ENCODE peak calls at places on chromosomes 5 and 9, in seven cellular contexts. C, N, A, I, U, G and O are unnamed samples.
A peak's percentile ranks its signal among the peaks of the same experiment; 100 is the strongest.

GRCh38 chr5:17190242-17190778 is 27.1 kb upstream of the BASP1 start:
- DNase-seq in N (peak; percentile 57), G (no peak), I (no peak), A (no peak), C (peak; percentile 35), U (no peak), O (no peak)

GRCh38 chr9:34716711-34717110 is 6.8 kb upstream of the CCL21 start:
- DNase-seq in I (no peak), U (no peak), A (no peak), G (no peak), N (no peak), C (no peak), O (no peak)

GRCh38 chr5:10352404-10353240 is 873 bp upstream of the MARCHF6 start:
- DNase-seq in I (peak; percentile 14), G (no peak), U (no peak), A (no peak), N (peak; percentile 64), C (no peak), O (no peak)

GRCh38 chr5:95725071-95725820 is 5.9 kb upstream of the RHOBTB3 start:
- DNase-seq in N (no peak), I (no peak), G (no peak), C (no peak), U (no peak), A (no peak), O (no peak)

GRCh38 chr9:15155826-15156225 is 151.2 kb downstream of the TTC39B start:
- DNase-seq in G (no peak), C (no peak), I (no peak), A (no peak), U (no peak), N (no peak), O (no peak)

GRCh38 chr5:128513816-128514215 is 24.2 kb downstream of the FBN2 start:
- DNase-seq in C (no peak), G (no peak), U (no peak), N (no peak), I (no peak), A (no peak), O (no peak)

GRCh38 chr5:87581661-87582060 is 168.9 kb upstream of the CCNH start:
- DNase-seq in C (no peak), G (no peak), U (no peak), N (no peak), A (no peak), I (no peak), O (no peak)

GRCh38 chr9:4927043-4927471 is 58.0 kb upstream of the JAK2 start:
- DNase-seq in C (no peak), I (no peak), G (no peak), U (no peak), N (no peak), A (no peak), O (no peak)

GRCh38 chr5:71865202-71865601 is 146.1 kb downstream of the CARTPT start:
- DNase-seq in C (peak; percentile 11), U (no peak), N (no peak), I (no peak), G (no peak), A (no peak), O (no peak)

GRCh38 chr9:78314953-78315870 is 18.3 kb downstream of the PSAT1 start:
- DNase-seq in I (no peak), A (no peak), N (no peak), G (no peak), C (no peak), U (no peak), O (no peak)

GRCh38 chr5:107781451-107781850 is 110.7 kb upstream of the EFNA5 start:
- DNase-seq in I (no peak), A (no peak), U (no peak), C (no peak), N (no peak), G (no peak), O (no peak)

GRCh38 chr9:94083384-94083783 is 880 bp upstream of the PTPDC1 start:
- DNase-seq in U (no peak), G (no peak), I (no peak), C (no peak), A (no peak), N (no peak), O (no peak)

GRCh38 chr9:126985870-126986498 is 71.4 kb downstream of the RALGPS1 start:
- DNase-seq in I (peak; percentile 83), G (peak; percentile 78), A (peak; percentile 64), U (peak; percentile 93), C (peak; percentile 81), N (peak; percentile 98), O (peak; percentile 96)

DNA sequence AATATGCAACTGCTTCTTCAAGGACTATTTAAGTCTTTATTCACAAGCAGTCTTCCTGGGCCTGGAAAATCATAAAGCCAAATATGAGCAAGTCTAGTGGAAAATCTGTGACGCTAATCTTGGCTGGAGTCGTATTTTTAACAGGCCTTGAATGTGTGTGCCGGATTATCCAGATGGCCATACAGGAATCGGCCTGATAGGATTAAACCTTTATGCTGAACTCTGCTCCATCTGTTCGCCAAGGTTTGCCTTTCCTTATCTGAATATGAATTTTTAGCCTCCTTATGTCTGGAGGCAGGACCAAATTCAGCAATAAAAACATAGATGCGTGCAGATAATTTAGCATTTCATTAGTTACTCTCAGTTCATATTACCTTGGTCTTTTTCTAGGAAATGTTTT is 294.5 kb downstream of the EBF1 start:
- DNase-seq in G (no peak), A (no peak), C (no peak), U (no peak), I (no peak), N (no peak), O (no peak)
- H3K27ac ChIP-seq in G (no peak overlapping the region), A (peak overlapping the region; percentile 53), C (no peak overlapping the region), U (no peak overlapping the region), I (no peak overlapping the region), N (no peak overlapping the region), O (no peak overlapping the region)

GRCh38 chr5:113292535-113292934 is 142.3 kb downstream of the TSSK1B start:
- DNase-seq in C (no peak), U (no peak), I (no peak), A (no peak), N (no peak), G (no peak), O (no peak)
- H3K4me3 ChIP-seq in C (peak overlapping the region; percentile 86), U (peak overlapping the region; percentile 90), I (no peak overlapping the region), A (peak overlapping the region; percentile 58), N (no peak overlapping the region), G (no peak overlapping the region), O (no peak overlapping the region)

GRCh38 chr9:129176786-129177442 is 1.1 kb downstream of the IER5L start:
- DNase-seq in G (no peak), U (peak; percentile 6), N (no peak), A (peak; percentile 55), I (peak; percentile 13), C (no peak), O (peak; percentile 30)

GRCh38 chr9:129175825-129176633 is 2.0 kb downstream of the IER5L start:
- DNase-seq in I (peak; percentile 48), G (peak; percentile 24), C (peak; percentile 73), N (peak; percentile 94), U (peak; percentile 55), A (peak; percentile 81), O (peak; percentile 86)

GRCh38 chr9:129174724-129175514 is 3.1 kb downstream of the IER5L start:
- DNase-seq in I (peak; percentile 34), G (no peak), A (peak; percentile 87), U (peak; percentile 21), C (peak; percentile 49), N (peak; percentile 67), O (peak; percentile 68)

GRCh38 chr9:129174102-129174723 is 3.8 kb downstream of the IER5L start:
- DNase-seq in A (peak; percentile 93), N (peak; percentile 65), G (peak; percentile 60), I (peak; percentile 84), U (peak; percentile 72), C (peak; percentile 49), O (peak; percentile 79)

GRCh38 chr9:129175515-129175824 is 2.6 kb downstream of the IER5L start:
- DNase-seq in U (no peak), I (no peak), C (no peak), G (no peak), N (no peak), A (no peak), O (no peak)
- H3K27ac ChIP-seq in U (peak overlapping the region; percentile 61), I (peak overlapping the region; percentile 53), C (peak overlapping the region; percentile 79), G (peak overlapping the region; percentile 50), N (peak overlapping the region; percentile 88), A (peak overlapping the region; percentile 97), O (peak overlapping the region; percentile 67)

GRCh38 chr9:113464286-113464660 is 746 bp downstream of the RGS3 start:
- DNase-seq in N (no peak), G (no peak), I (no peak), A (no peak), U (no peak), C (no peak), O (no peak)
- H3K4me3 ChIP-seq in N (peak overlapping the region; percentile 77), G (no peak overlapping the region), I (no peak overlapping the region), A (peak overlapping the region; percentile 44), U (no peak overlapping the region), C (no peak overlapping the region), O (no peak overlapping the region)

GRCh38 chr9:121483473-121484031 is 16.1 kb downstream of the GGTA1 start:
- DNase-seq in G (no peak), A (no peak), I (no peak), N (no peak), U (no peak), C (no peak), O (no peak)

GRCh38 chr9:121489344-121489743 is 10.3 kb downstream of the GGTA1 start:
- DNase-seq in U (no peak), I (no peak), G (no peak), N (no peak), C (no peak), A (no peak), O (no peak)

GRCh38 chr9:121483049-121483448 is 16.6 kb downstream of the GGTA1 start:
- DNase-seq in C (no peak), N (peak; percentile 58), I (no peak), A (no peak), G (no peak), U (no peak), O (no peak)

GRCh38 chr9:121484659-121485446 is 14.8 kb downstream of the GGTA1 start:
- DNase-seq in C (no peak), N (no peak), I (no peak), G (no peak), U (no peak), A (no peak), O (no peak)

DNA sequence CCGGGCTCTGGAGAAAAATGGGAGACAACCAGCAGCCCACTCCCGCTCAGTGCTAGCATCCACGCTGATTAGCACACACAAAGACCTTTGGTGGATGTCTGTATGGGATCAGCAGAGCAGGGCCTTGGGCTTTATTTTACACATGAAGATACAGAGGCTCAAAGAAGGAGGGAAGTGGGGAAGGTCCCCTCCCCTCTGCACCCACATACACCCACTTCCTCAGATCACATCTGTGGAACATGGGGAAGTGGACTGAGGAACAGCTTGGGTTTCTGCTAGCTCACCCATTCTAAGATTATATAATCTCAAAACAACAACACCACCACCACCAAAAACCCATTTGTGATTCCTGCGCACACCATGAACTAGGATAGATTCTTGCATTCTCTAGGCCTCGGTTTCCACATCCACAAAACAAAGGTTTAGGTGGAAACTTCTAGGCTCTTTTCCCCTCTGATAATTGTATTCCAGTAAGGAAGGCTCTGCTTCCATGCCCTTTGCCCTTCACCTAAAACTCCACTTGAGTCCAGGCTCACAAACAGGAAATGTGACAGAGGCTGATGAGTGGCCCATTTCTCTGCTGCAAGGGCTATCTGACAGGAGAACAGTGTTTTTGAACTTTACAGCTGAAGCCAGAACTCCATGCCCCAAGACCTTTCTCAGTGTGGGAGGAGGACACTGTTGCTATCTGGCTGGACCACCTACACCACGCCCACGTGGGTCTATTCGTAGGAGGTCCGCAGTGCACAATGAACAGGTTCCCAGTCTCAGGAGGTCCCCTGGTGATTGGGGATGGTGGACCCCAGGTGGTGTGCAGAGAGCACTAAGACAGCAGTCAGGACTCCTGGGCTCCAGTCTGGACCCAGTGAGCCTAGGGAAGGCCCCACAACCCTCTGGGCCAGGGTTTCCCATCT is 13.8 kb downstream of the GGTA1 start:
- DNase-seq in C (no peak), N (no peak), I (no peak), U (no peak), A (no peak), G (no peak), O (no peak)
- H3K27ac ChIP-seq in C (no peak overlapping the region), N (no peak overlapping the region), I (no peak overlapping the region), U (no peak overlapping the region), A (peak overlapping the region; percentile 69), G (no peak overlapping the region), O (peak overlapping the region; percentile 32)

GRCh38 chr9:134661299-134661698 is 19.7 kb downstream of the COL5A1 start:
- DNase-seq in I (no peak), N (no peak), U (no peak), A (no peak), C (no peak), G (no peak), O (no peak)
- H3K4me3 ChIP-seq in I (no peak overlapping the region), N (no peak overlapping the region), U (no peak overlapping the region), A (no peak overlapping the region), C (no peak overlapping the region), G (no peak overlapping the region), O (no peak overlapping the region)